ENCODE peak calls at places on chromosomes 6 and 20, in eight cellular contexts. I is HFF-Myc; W is cardiac muscle cell; Y is caudate nucleus; R is DMS79; D is AG04449; G is sciatic nerve; N is stimulated activated CD8-positive, alpha-beta memory T cell treated with anti-CD3 and anti-CD28 coated beads, Interleukin-4, amount 100 ng/mL, for 1 hour. B is an unnamed sample.

GRCh38 chr6:93496548-93496947 is 77.2 kb upstream of the EPHA7 start:
- DNase-seq in G (no peak), W (no peak), I (no peak), R (no peak), N (no peak), D (no peak), Y (no peak), B (no peak)

GRCh38 chr20:9392892-9393857 is 121.2 kb upstream of the LAMP5 start:
- DNase-seq in D (no peak), Y (peak; percentile 60), I (no peak), W (peak; percentile 82), N (no peak), R (peak; percentile 6), G (peak; percentile 74), B (peak; percentile 51)

GRCh38 chr6:129686941-129687627 is 22.9 kb downstream of the ARHGAP18 start:
- DNase-seq in N (no peak), Y (no peak), R (no peak), G (no peak), D (no peak), I (no peak), W (no peak), B (no peak)

GRCh38 chr20:50924261-50924660 is 7.0 kb downstream of the ADNP start:
- DNase-seq in R (no peak), Y (no peak), G (no peak), W (no peak), I (no peak), D (no peak), N (no peak), B (no peak)

GRCh38 chr20:9408422-9409300 is 105.7 kb upstream of the LAMP5 start:
- DNase-seq in D (peak; percentile 34), G (no peak), Y (no peak), W (no peak), I (no peak), R (peak; percentile 81), N (no peak), B (no peak)

GRCh38 chr20:49388790-49389189 is 93.7 kb downstream of the KCNB1 start:
- DNase-seq in R (no peak), W (no peak), D (no peak), I (no peak), N (no peak), G (no peak), Y (no peak), B (no peak)

GRCh38 chr6:39593644-39594043 is 131.6 kb downstream of the KIF6 start:
- DNase-seq in W (no peak), G (no peak), N (no peak), D (no peak), I (no peak), Y (no peak), R (no peak), B (no peak)

GRCh38 chr6:28207244-28208179 is 17.6 kb upstream of the ZSCAN9 start:
- DNase-seq in W (peak; percentile 58), G (no peak), N (no peak), I (no peak), R (no peak), Y (no peak), D (no peak), B (no peak)

GRCh38 chr20:40897177-40897700 is 131.4 kb upstream of the TOP1 start:
- DNase-seq in Y (no peak), I (peak; percentile 61), R (no peak), W (no peak), N (no peak), G (no peak), D (peak; percentile 1), B (no peak)

B was measured in Calu3.